ENCODE peak calls at places on chromosomes 11 and 22, in five cellular contexts. P is epithelial cell of esophagus; R is WERI-Rb-1; A is stimulated activated naive CD8-positive, alpha-beta T cell treated with anti-CD3 and anti-CD28 coated beads, Interleukin-15, amount 100 ng/mL, for 72 hours; C is ELR. N is an unnamed sample.
A peak's percentile ranks its signal among the peaks of the same experiment; 100 is the strongest.

GRCh38 chr11:71059662-71060061 is 192.7 kb downstream of the SHANK2 start:
- DNase-seq in R (no peak), A (no peak), P (no peak), C (no peak), N (no peak)

GRCh38 chr11:118921929-118922744 is 3.6 kb downstream of the BCL9L start:
- DNase-seq in C (peak; percentile 60), A (no peak), P (peak; percentile 79), R (peak; percentile 72), N (peak; percentile 62)

GRCh38 chr11:57776101-57776511 is 14.5 kb downstream of the CTNND1 start:
- DNase-seq in A (no peak), P (no peak), R (peak; percentile 30), C (no peak), N (no peak)

GRCh38 chr11:62855571-62856332 is 16.4 kb upstream of the WDR74 start:
- DNase-seq in P (peak; percentile 99), C (peak; percentile 99), R (peak; percentile 98), A (peak; percentile 98), N (peak; percentile 99)

GRCh38 chr22:41915035-41915782 is at the start of gene SHISA8:
- DNase-seq in P (peak; percentile 56), R (peak; percentile 65), A (peak; percentile 56), C (peak; percentile 48), N (peak; percentile 71)

GRCh38 chr11:2306971-2307732 is 5.3 kb downstream of the TSPAN32 start:
- DNase-seq in R (no peak), P (no peak), A (no peak), C (no peak), N (no peak)

GRCh38 chr11:11403763-11404725 is 51.0 kb upstream of the CSNK2A3 start:
- DNase-seq in R (no peak), P (peak; percentile 63), A (no peak), C (no peak), N (no peak)

GRCh38 chr22:42960146-42960509 is 54.8 kb downstream of the PACSIN2 start:
- DNase-seq in C (no peak), P (no peak), R (no peak), A (no peak), N (peak; percentile 62)

GRCh38 chr11:69949327-69949726 is 128.8 kb upstream of the ANO1 start:
- DNase-seq in C (peak; percentile 96), A (no peak), P (peak; percentile 93), R (no peak), N (no peak)

GRCh38 chr11:66834539-66834845 is 8.7 kb upstream of the RCE1 start:
- DNase-seq in C (no peak), A (no peak), R (no peak), P (no peak), N (peak; percentile 57)